ENCODE peak calls at places on chromosome 13, in four cellular contexts. One of them, this sample, is unnamed.

GRCh38 chr13:46489586-46490023 is 63.4 kb upstream of the LRCH1 start:
- DNase-seq in GM12878: no peak
- DNase-seq in HepG2: no peak
- DNase-seq in K562: no peak
- DNase-seq in this sample: no peak

GRCh38 chr13:33123066-33123940 is 107.1 kb downstream of the KL start:
- DNase-seq in GM12878: no peak
- DNase-seq in HepG2: peak
- DNase-seq in K562: no peak
- DNase-seq in this sample: no peak

GRCh38 chr13:104831823-104832222 is 1703.6 kb downstream of the EFNB2 start:
- DNase-seq in GM12878: no peak
- DNase-seq in HepG2: no peak
- DNase-seq in K562: no peak
- DNase-seq in this sample: no peak

GRCh38 chr13:35378939-35379338 is 97.5 kb downstream of the MAB21L1 start:
- DNase-seq in GM12878: no peak
- DNase-seq in HepG2: no peak
- DNase-seq in K562: no peak
- DNase-seq in this sample: no peak

GRCh38 chr13:49926019-49926418 is 10.1 kb downstream of the SPRYD7 start:
- DNase-seq in GM12878: no peak
- DNase-seq in HepG2: no peak
- DNase-seq in K562: no peak
- DNase-seq in this sample: no peak

GRCh38 chr13:90968510-90968909 is 379.0 kb upstream of the MIR17HG start:
- DNase-seq in GM12878: no peak
- DNase-seq in HepG2: peak
- DNase-seq in K562: peak
- DNase-seq in this sample: peak

GRCh38 chr13:28528848-28529247 is 33.9 kb upstream of the FLT1 start:
- DNase-seq in GM12878: no peak
- DNase-seq in HepG2: no peak
- DNase-seq in K562: no peak
- DNase-seq in this sample: no peak

GRCh38 chr13:106709509-106709908 is 141.6 kb upstream of the ARGLU1 start:
- DNase-seq in GM12878: no peak
- DNase-seq in HepG2: no peak
- DNase-seq in K562: no peak
- DNase-seq in this sample: no peak

GRCh38 chr13:34521166-34521565 is 420.9 kb upstream of the NBEA start:
- DNase-seq in GM12878: no peak
- DNase-seq in HepG2: no peak
- DNase-seq in K562: no peak
- DNase-seq in this sample: no peak

GRCh38 chr13:32955881-32956594 is 60.2 kb upstream of the KL start:
- DNase-seq in GM12878: no peak
- DNase-seq in HepG2: no peak
- DNase-seq in K562: no peak
- DNase-seq in this sample: no peak

GRCh38 chr13:90270231-90270630 is 1077.3 kb upstream of the MIR17HG start:
- DNase-seq in GM12878: no peak
- DNase-seq in HepG2: no peak
- DNase-seq in K562: no peak
- DNase-seq in this sample: no peak

GRCh38 chr13:25085125-25085742 is 10.7 kb upstream of the PABPC3 start:
- DNase-seq in GM12878: no peak
- DNase-seq in HepG2: peak
- DNase-seq in K562: peak
- DNase-seq in this sample: peak

GRCh38 chr13:83878691-83879410 is 3.4 kb downstream of the SLITRK1 start:
- DNase-seq in GM12878: no peak
- DNase-seq in HepG2: no peak
- DNase-seq in K562: no peak
- DNase-seq in this sample: no peak

GRCh38 chr13:35716186-35716585 is 239.7 kb upstream of the MAB21L1 start:
- DNase-seq in GM12878: no peak
- DNase-seq in HepG2: no peak
- DNase-seq in K562: no peak
- DNase-seq in this sample: no peak

GRCh38 chr13:40016953-40017660 is 361.6 kb downstream of the COG6 start:
- DNase-seq in GM12878: no peak
- DNase-seq in HepG2: no peak
- DNase-seq in K562: no peak
- DNase-seq in this sample: no peak

GRCh38 chr13:46476174-46476573 is 76.8 kb upstream of the LRCH1 start:
- DNase-seq in GM12878: no peak
- DNase-seq in HepG2: no peak
- DNase-seq in K562: no peak
- DNase-seq in this sample: no peak

GRCh38 chr13:28558126-28558525 is 63.2 kb upstream of the FLT1 start:
- DNase-seq in GM12878: no peak
- DNase-seq in HepG2: no peak
- DNase-seq in K562: no peak
- DNase-seq in this sample: no peak

GRCh38 chr13:111216166-111216960 is 101.3 kb downstream of the ARHGEF7 start:
- DNase-seq in GM12878: no peak
- DNase-seq in HepG2: peak
- DNase-seq in K562: peak
- DNase-seq in this sample: peak

GRCh38 chr13:92175330-92175729 is 776.9 kb downstream of the GPC5 start:
- DNase-seq in GM12878: no peak
- DNase-seq in HepG2: peak
- DNase-seq in K562: peak
- DNase-seq in this sample: peak

GRCh38 chr13:77860621-77861020 is 58.0 kb downstream of the EDNRB start:
- DNase-seq in GM12878: no peak
- DNase-seq in HepG2: no peak
- DNase-seq in K562: no peak
- DNase-seq in this sample: no peak

GRCh38 chr13:36910545-36910944 is 9.5 kb downstream of the SMAD9 start:
- DNase-seq in GM12878: no peak
- DNase-seq in HepG2: no peak
- DNase-seq in K562: no peak
- DNase-seq in this sample: no peak

GRCh38 chr13:31982540-31982939 is 49.0 kb upstream of the FRY start:
- DNase-seq in GM12878: no peak
- DNase-seq in HepG2: peak
- DNase-seq in K562: no peak
- DNase-seq in this sample: peak

DNA sequence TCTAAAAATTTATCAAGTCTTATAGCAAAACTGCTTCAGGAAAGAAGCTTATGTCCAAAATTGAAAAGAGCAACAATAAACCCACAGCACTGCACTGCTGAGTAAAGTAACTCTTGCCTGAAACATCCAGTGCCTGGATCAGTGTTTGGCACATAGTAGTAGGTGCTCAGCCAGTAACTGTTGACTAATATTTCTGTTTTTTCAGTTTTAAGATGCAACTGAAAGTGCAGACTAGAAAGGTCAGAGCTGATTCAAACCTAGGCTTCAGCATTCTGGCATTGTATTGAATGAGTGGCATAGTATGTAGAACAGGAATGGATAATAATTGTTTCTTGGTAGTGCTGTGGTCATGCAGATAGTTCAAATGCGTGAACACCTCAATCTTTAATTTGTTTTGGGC is 67.6 kb downstream of the UBL3 start:
- DNase-seq in GM12878: no peak
- DNase-seq in HepG2: no peak
- DNase-seq in K562: no peak
- DNase-seq in this sample: no peak
- TF ChIP-seq NFIC in GM12878: no peak
- TF ChIP-seq NFIC in HepG2: no peak
- TF ChIP-seq NFIC in K562: no peak
- TF ChIP-seq NFIC in this sample: no peak

DNA sequence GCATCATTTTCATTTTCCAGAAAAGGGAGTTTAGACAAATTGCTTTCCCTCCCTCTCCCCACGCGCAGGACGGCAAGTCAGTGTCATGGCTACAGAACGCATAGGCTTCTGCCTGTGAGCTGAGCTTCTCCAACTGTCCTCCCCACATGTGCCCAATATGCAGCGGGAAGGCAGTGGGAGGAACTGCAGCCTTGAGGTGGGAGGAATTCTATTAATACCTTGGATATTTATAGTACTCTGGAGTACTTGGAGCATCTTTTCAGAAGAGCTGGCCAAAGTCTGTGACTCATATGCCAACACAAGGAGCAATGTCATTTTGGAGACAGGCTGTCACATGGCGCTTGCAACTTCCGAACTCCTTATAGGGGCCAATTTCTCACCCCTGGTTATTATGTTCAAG is 245.1 kb upstream of the SERP2 start:
- DNase-seq in GM12878: no peak
- DNase-seq in HepG2: no peak
- DNase-seq in K562: no peak
- DNase-seq in this sample: no peak
- TF ChIP-seq NFIC in GM12878: no peak
- TF ChIP-seq NFIC in HepG2: no peak
- TF ChIP-seq NFIC in K562: no peak
- TF ChIP-seq NFIC in this sample: no peak

GRCh38 chr13:75329723-75330122 is 152.2 kb downstream of the TBC1D4 start:
- DNase-seq in GM12878: no peak
- DNase-seq in HepG2: peak
- DNase-seq in K562: no peak
- DNase-seq in this sample: no peak

GRCh38 chr13:75324413-75324940 is 157.5 kb downstream of the TBC1D4 start:
- DNase-seq in GM12878: no peak
- DNase-seq in HepG2: no peak
- DNase-seq in K562: no peak
- DNase-seq in this sample: no peak

GRCh38 chr13:75327132-75327505 is 154.8 kb downstream of the TBC1D4 start:
- DNase-seq in GM12878: no peak
- DNase-seq in HepG2: no peak
- DNase-seq in K562: no peak
- DNase-seq in this sample: no peak

GRCh38 chr13:75329097-75329496 is 152.9 kb downstream of the TBC1D4 start:
- DNase-seq in GM12878: no peak
- DNase-seq in HepG2: no peak
- DNase-seq in K562: no peak
- DNase-seq in this sample: no peak

GRCh38 chr13:75326173-75327131 is 155.5 kb downstream of the TBC1D4 start:
- DNase-seq in GM12878: no peak
- DNase-seq in HepG2: no peak
- DNase-seq in K562: peak
- DNase-seq in this sample: peak
- TF ChIP-seq NFIC in GM12878: no peak
- TF ChIP-seq NFIC in HepG2: no peak
- TF ChIP-seq NFIC in K562: peak
- TF ChIP-seq NFIC in this sample: no peak

GRCh38 chr13:30791354-30791921 is 56.1 kb downstream of the ALOX5AP start:
- DNase-seq in GM12878: no peak
- DNase-seq in HepG2: no peak
- DNase-seq in K562: no peak
- DNase-seq in this sample: peak
- TF ChIP-seq NFIC in GM12878: no peak
- TF ChIP-seq NFIC in HepG2: no peak
- TF ChIP-seq NFIC in K562: no peak
- TF ChIP-seq NFIC in this sample: peak

DNA sequence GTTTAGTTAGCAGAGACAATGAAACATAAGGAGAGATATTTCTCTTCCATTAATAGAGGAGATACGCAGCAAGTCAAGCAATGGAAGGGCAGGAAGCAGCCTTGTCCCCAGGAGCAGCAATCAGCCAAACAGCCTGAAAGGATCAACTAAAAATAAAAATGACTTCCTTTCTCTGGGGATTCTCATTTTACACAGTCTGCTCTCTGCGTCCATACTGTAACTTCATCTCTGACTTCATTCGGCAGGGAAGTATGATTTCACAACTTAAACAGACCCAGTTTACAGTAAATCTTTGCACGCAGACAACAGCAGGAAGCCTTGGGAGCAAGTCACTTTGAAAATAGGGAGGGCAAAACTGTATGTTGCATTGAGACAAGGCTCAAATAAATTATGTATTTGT is 826.7 kb downstream of the DIAPH3 start:
- DNase-seq in GM12878: no peak
- DNase-seq in HepG2: no peak
- DNase-seq in K562: no peak
- DNase-seq in this sample: no peak
- TF ChIP-seq NFIC in GM12878: no peak
- TF ChIP-seq NFIC in HepG2: no peak
- TF ChIP-seq NFIC in K562: no peak
- TF ChIP-seq NFIC in this sample: no peak

GRCh38 chr13:94784066-94784465 is 71.7 kb upstream of the SOX21 start:
- DNase-seq in GM12878: no peak
- DNase-seq in HepG2: no peak
- DNase-seq in K562: no peak
- DNase-seq in this sample: no peak
- TF ChIP-seq NFIC in GM12878: no peak
- TF ChIP-seq NFIC in HepG2: no peak
- TF ChIP-seq NFIC in K562: no peak
- TF ChIP-seq NFIC in this sample: no peak

DNA sequence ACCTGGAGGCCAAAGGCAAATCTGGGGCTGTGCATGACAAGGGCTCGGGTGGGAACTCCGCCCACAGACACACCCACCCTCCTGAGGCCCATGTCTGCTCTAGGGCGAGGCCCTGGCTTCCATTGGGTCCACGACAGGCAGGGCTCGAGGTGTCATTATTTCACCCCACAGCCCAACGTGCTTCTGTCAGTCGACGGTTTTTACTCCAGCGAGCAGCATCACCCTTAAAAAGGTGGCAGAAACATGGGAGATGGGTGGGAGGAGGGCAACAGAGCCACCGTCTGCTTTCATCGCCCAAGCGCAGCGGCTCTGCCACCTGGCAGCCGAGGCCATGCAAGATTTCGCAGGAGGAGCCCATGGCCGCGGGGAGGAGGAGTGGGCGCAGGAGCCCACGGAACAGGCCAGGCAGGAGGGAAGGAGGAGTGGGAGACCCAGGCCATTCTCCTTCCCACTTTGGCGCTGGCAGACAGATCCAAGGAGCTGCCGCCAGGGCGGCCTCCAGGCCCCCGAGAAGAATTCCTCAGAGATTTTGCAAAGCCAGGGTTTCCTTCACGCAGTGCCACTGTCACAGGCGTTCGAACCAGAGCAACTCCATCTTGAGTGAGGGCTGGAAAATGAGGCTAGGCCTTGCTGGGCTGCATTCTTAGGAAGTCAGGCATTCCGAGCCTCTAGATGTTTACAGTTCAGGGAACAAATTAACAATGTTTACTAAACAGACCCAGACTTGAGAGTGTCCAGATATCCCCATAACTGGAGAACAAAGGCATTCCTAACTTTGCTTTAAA is 49.3 kb upstream of the TUBGCP3 start:
- DNase-seq in GM12878: no peak
- DNase-seq in HepG2: no peak
- DNase-seq in K562: no peak
- DNase-seq in this sample: no peak
- TF ChIP-seq NFIC in GM12878: no peak
- TF ChIP-seq NFIC in HepG2: no peak
- TF ChIP-seq NFIC in K562: no peak
- TF ChIP-seq NFIC in this sample: no peak

This sample was measured in SK-N-SH.